ENCODE peak calls at places on chromosome 19, in ten cellular contexts. J, T, B, Z, M, L, Q, W, G and I are unnamed samples.

GRCh38 chr19:31478241-31478640 is 129.0 kb upstream of the TSHZ3 start:
- DNase-seq in J (peak), B (no peak), T (no peak), Z (no peak), M (no peak), G (no peak), W (no peak), Q (no peak), L (no peak), I (no peak)

GRCh38 chr19:47157455-47158321 is 27.1 kb downstream of the SAE1 start:
- DNase-seq in T (peak), Z (no peak), M (no peak), W (peak), Q (peak), J (no peak), G (peak), B (no peak), L (no peak), I (no peak)

GRCh38 chr19:9865732-9866627 is 30.9 kb downstream of the PIN1 start:
- DNase-seq in M (no peak), G (peak), B (no peak), T (no peak), Q (no peak), L (peak), J (no peak), Z (no peak), W (no peak), I (no peak)

GRCh38 chr19:15977193-15977592 is 28.4 kb downstream of the OR10H4 start:
- DNase-seq in G (no peak), L (no peak), M (no peak), Z (no peak), B (no peak), T (no peak), Q (no peak), W (no peak), J (no peak), I (no peak)

GRCh38 chr19:5463959-5464358 is 8.7 kb downstream of the ZNRF4 start:
- DNase-seq in T (no peak), Z (no peak), J (no peak), L (no peak), M (no peak), B (no peak), G (no peak), W (no peak), Q (no peak), I (no peak)

GRCh38 chr19:15563325-15563794 is 51.7 kb upstream of the CYP4F8 start:
- DNase-seq in B (no peak), Q (no peak), J (no peak), T (no peak), M (no peak), Z (no peak), W (no peak), L (no peak), G (no peak), I (no peak)

GRCh38 chr19:50555447-50556235 is 12.6 kb downstream of the LRRC4B start:
- DNase-seq in B (no peak), M (no peak), G (no peak), Z (no peak), T (no peak), L (no peak), W (no peak), J (no peak), Q (no peak), I (no peak)

GRCh38 chr19:47414469-47414868 is 4.9 kb downstream of the MEIS3 start:
- DNase-seq in G (no peak), B (no peak), Q (no peak), Z (no peak), L (no peak), T (no peak), W (no peak), J (no peak), M (no peak), I (no peak)